ENCODE peak calls at places on chromosomes 6 and 20, in six cellular contexts. V is AG08396; P is Kasumi-1; S is NCI-H1092; H is naive B cell; T is CD8-positive, alpha-beta memory T cell. L is an unnamed sample.

GRCh38 chr6:85593438-85594196 is at the start of gene SNX14:
- DNase-seq in S (peak), P (peak), T (peak), H (peak), V (peak), L (peak)

GRCh38 chr6:126657556-126658129 is 317.7 kb downstream of the CENPW start:
- DNase-seq in S (no peak), H (no peak), T (no peak), V (peak), P (peak), L (peak)

GRCh38 chr6:12548526-12548925 is 168.0 kb upstream of the PHACTR1 start:
- DNase-seq in T (no peak), H (no peak), P (no peak), V (peak), S (no peak), L (no peak)

GRCh38 chr20:43658068-43658722 is 8.7 kb upstream of the MYBL2 start:
- DNase-seq in V (no peak), P (peak), S (no peak), H (no peak), T (no peak), L (no peak)

GRCh38 chr6:75077694-75078093 is 128.2 kb downstream of the COL12A1 start:
- DNase-seq in S (no peak), T (no peak), P (no peak), H (no peak), V (no peak), L (no peak)

GRCh38 chr6:36024154-36024760 is at the start of gene SLC26A8:
- DNase-seq in V (no peak), S (no peak), T (no peak), H (no peak), P (no peak), L (peak)

GRCh38 chr6:40293109-40293823 is 293.9 kb downstream of the LRFN2 start:
- DNase-seq in P (no peak), V (no peak), T (no peak), S (no peak), H (no peak), L (no peak)

GRCh38 chr20:62557425-62557824 is 81.6 kb upstream of the GATA5 start:
- DNase-seq in T (no peak), H (no peak), P (no peak), S (no peak), V (no peak), L (no peak)

GRCh38 chr6:165675120-165675519 is 12.1 kb upstream of the PDE10A start:
- DNase-seq in V (no peak), H (no peak), T (no peak), S (no peak), P (no peak), L (no peak)

GRCh38 chr6:168345896-168346754 is 26.5 kb upstream of the DACT2 start:
- DNase-seq in P (no peak), H (no peak), T (no peak), S (no peak), V (no peak), L (no peak)

GRCh38 chr20:54649511-54649962 is 174.1 kb downstream of the DOK5 start:
- DNase-seq in T (peak), P (peak), V (peak), H (peak), S (peak), L (peak)

GRCh38 chr6:143279385-143279784 is 171.1 kb downstream of the ADAT2 start:
- DNase-seq in P (peak), H (no peak), V (no peak), T (no peak), S (no peak), L (peak)

GRCh38 chr6:49570474-49571079 is 20.1 kb downstream of the C6orf141 start:
- DNase-seq in T (no peak), H (no peak), V (no peak), P (peak), S (no peak), L (no peak)

GRCh38 chr6:170290306-170291128 is at the start of gene DLL1:
- DNase-seq in S (peak), H (peak), T (no peak), P (peak), V (peak), L (no peak)

GRCh38 chr6:159463440-159463839 is 229.6 kb downstream of the SOD2 start:
- DNase-seq in S (no peak), H (no peak), V (no peak), P (peak), T (no peak), L (no peak)

GRCh38 chr20:51383891-51384510 is 158.5 kb downstream of the NFATC2 start:
- DNase-seq in T (no peak), H (no peak), S (no peak), V (no peak), P (no peak), L (no peak)

GRCh38 chr20:1467355-1468116 is 887 bp upstream of the NSFL1C start:
- DNase-seq in T (peak), P (peak), S (no peak), H (peak), V (no peak), L (no peak)

GRCh38 chr20:53755733-53756523 is 162.3 kb upstream of the ZNF217 start:
- DNase-seq in S (no peak), P (no peak), T (no peak), H (no peak), V (no peak), L (no peak)

GRCh38 chr6:54307412-54308036 is 717 bp upstream of the TINAG start:
- DNase-seq in H (no peak), T (no peak), V (no peak), P (no peak), S (no peak), L (no peak)

GRCh38 chr6:139776051-139776450 is 401.6 kb upstream of the CITED2 start:
- DNase-seq in V (no peak), T (no peak), P (no peak), S (no peak), H (no peak), L (peak)

GRCh38 chr6:20907486-20908071 is 373.3 kb downstream of the CDKAL1 start:
- DNase-seq in T (no peak), S (no peak), H (no peak), P (no peak), V (no peak), L (peak)

GRCh38 chr6:75178757-75179156 is 27.1 kb downstream of the COL12A1 start:
- DNase-seq in H (no peak), V (no peak), S (no peak), P (no peak), T (no peak), L (no peak)

GRCh38 chr20:19249515-19249914 is 37.1 kb downstream of the SLC24A3 start:
- DNase-seq in S (no peak), V (no peak), T (no peak), H (no peak), P (no peak), L (peak)

GRCh38 chr6:117829594-117830319 is 77.3 kb upstream of the SLC35F1 start:
- DNase-seq in T (no peak), S (no peak), H (no peak), P (peak), V (peak), L (peak)

GRCh38 chr6:63272397-63272796 is 47.4 kb downstream of the LGSN start:
- DNase-seq in V (peak), S (no peak), T (no peak), H (no peak), P (peak), L (peak)

GRCh38 chr6:30683137-30683979 is 3.1 kb downstream of the PPP1R18 start:
- DNase-seq in P (no peak), V (no peak), T (no peak), S (no peak), H (no peak), L (no peak)

L was measured in iPS-NIHi11.